ENCODE peak calls at places on chromosomes 11 and 22, in ten cellular contexts. One of them, this sample, is unnamed.
A peak's percentile ranks its signal among the peaks of the same experiment; 100 is the strongest.

GRCh38 chr22:46000081-46001027 is 23.4 kb upstream of the WNT7B start:
- DNase-seq in fibroblast of lung: no peak
- DNase-seq in heart right ventricle: no peak
- DNase-seq in kidney epithelial cell: no peak
- DNase-seq in pancreas: no peak
- DNase-seq in ovary: no peak
- DNase-seq in fibroblast of mammary gland: no peak
- DNase-seq in cardiac muscle cell: no peak
- DNase-seq in neural progenitor cell: no peak
- DNase-seq in psoas muscle: no peak
- DNase-seq in this sample: no peak

GRCh38 chr11:17598700-17599459 is 51.8 kb downstream of the OTOG start:
- DNase-seq in fibroblast of lung: peak; percentile 44
- DNase-seq in heart right ventricle: peak; percentile 74
- DNase-seq in kidney epithelial cell: peak; percentile 9
- DNase-seq in pancreas: peak; percentile 85
- DNase-seq in ovary: peak; percentile 67
- DNase-seq in fibroblast of mammary gland: peak; percentile 58
- DNase-seq in cardiac muscle cell: peak; percentile 86
- DNase-seq in neural progenitor cell: peak; percentile 90
- DNase-seq in psoas muscle: peak; percentile 74
- DNase-seq in this sample: peak; percentile 5

GRCh38 chr11:2790581-2790925 is 90.8 kb upstream of the KCNQ1OT1 start:
- DNase-seq in fibroblast of lung: no peak
- DNase-seq in heart right ventricle: no peak
- DNase-seq in kidney epithelial cell: no peak
- DNase-seq in pancreas: peak; percentile 52
- DNase-seq in ovary: peak; percentile 16
- DNase-seq in fibroblast of mammary gland: no peak
- DNase-seq in cardiac muscle cell: no peak
- DNase-seq in neural progenitor cell: no peak
- DNase-seq in psoas muscle: peak; percentile 7
- DNase-seq in this sample: no peak

GRCh38 chr11:3091846-3092602 is 34.8 kb upstream of the CARS1 start:
- DNase-seq in fibroblast of lung: peak; percentile 43
- DNase-seq in heart right ventricle: peak; percentile 74
- DNase-seq in kidney epithelial cell: no peak
- DNase-seq in pancreas: peak; percentile 87
- DNase-seq in ovary: peak; percentile 72
- DNase-seq in fibroblast of mammary gland: peak; percentile 56
- DNase-seq in cardiac muscle cell: peak; percentile 69
- DNase-seq in neural progenitor cell: peak; percentile 85
- DNase-seq in psoas muscle: peak; percentile 66
- DNase-seq in this sample: no peak

GRCh38 chr11:17257200-17257599 is 19.3 kb upstream of the NUCB2 start:
- DNase-seq in fibroblast of lung: peak; percentile 67
- DNase-seq in heart right ventricle: no peak
- DNase-seq in kidney epithelial cell: no peak
- DNase-seq in pancreas: no peak
- DNase-seq in ovary: no peak
- DNase-seq in fibroblast of mammary gland: peak; percentile 82
- DNase-seq in cardiac muscle cell: no peak
- DNase-seq in neural progenitor cell: no peak
- DNase-seq in psoas muscle: no peak
- DNase-seq in this sample: no peak

GRCh38 chr22:17808688-17809403 is 34.6 kb upstream of the BID start:
- DNase-seq in fibroblast of lung: no peak
- DNase-seq in heart right ventricle: no peak
- DNase-seq in kidney epithelial cell: no peak
- DNase-seq in pancreas: peak; percentile 59
- DNase-seq in ovary: no peak
- DNase-seq in fibroblast of mammary gland: no peak
- DNase-seq in cardiac muscle cell: no peak
- DNase-seq in neural progenitor cell: no peak
- DNase-seq in psoas muscle: no peak
- DNase-seq in this sample: no peak

GRCh38 chr11:33942954-33943353 is 51.1 kb upstream of the LMO2 start:
- DNase-seq in fibroblast of lung: peak; percentile 94
- DNase-seq in heart right ventricle: no peak
- DNase-seq in kidney epithelial cell: no peak
- DNase-seq in pancreas: no peak
- DNase-seq in ovary: no peak
- DNase-seq in fibroblast of mammary gland: peak; percentile 93
- DNase-seq in cardiac muscle cell: no peak
- DNase-seq in neural progenitor cell: no peak
- DNase-seq in psoas muscle: peak; percentile 60
- DNase-seq in this sample: peak; percentile 33

GRCh38 chr11:2587976-2588748 is 111.6 kb downstream of the KCNQ1OT1 start:
- DNase-seq in fibroblast of lung: no peak
- DNase-seq in heart right ventricle: peak; percentile 7
- DNase-seq in kidney epithelial cell: no peak
- DNase-seq in pancreas: peak; percentile 62
- DNase-seq in ovary: no peak
- DNase-seq in fibroblast of mammary gland: no peak
- DNase-seq in cardiac muscle cell: no peak
- DNase-seq in neural progenitor cell: no peak
- DNase-seq in psoas muscle: peak; percentile 5
- DNase-seq in this sample: no peak

GRCh38 chr11:1341928-1342524 is 32.6 kb upstream of the TOLLIP start:
- DNase-seq in fibroblast of lung: peak; percentile 26
- DNase-seq in heart right ventricle: no peak
- DNase-seq in kidney epithelial cell: no peak
- DNase-seq in pancreas: no peak
- DNase-seq in ovary: peak; percentile 10
- DNase-seq in fibroblast of mammary gland: peak; percentile 27
- DNase-seq in cardiac muscle cell: no peak
- DNase-seq in neural progenitor cell: no peak
- DNase-seq in psoas muscle: no peak
- DNase-seq in this sample: peak; percentile 8

GRCh38 chr11:82756765-82757650 is 23.3 kb upstream of the FAM181B start:
- DNase-seq in fibroblast of lung: no peak
- DNase-seq in heart right ventricle: no peak
- DNase-seq in kidney epithelial cell: no peak
- DNase-seq in pancreas: no peak
- DNase-seq in ovary: no peak
- DNase-seq in fibroblast of mammary gland: no peak
- DNase-seq in cardiac muscle cell: no peak
- DNase-seq in neural progenitor cell: no peak
- DNase-seq in psoas muscle: no peak
- DNase-seq in this sample: no peak

DNA sequence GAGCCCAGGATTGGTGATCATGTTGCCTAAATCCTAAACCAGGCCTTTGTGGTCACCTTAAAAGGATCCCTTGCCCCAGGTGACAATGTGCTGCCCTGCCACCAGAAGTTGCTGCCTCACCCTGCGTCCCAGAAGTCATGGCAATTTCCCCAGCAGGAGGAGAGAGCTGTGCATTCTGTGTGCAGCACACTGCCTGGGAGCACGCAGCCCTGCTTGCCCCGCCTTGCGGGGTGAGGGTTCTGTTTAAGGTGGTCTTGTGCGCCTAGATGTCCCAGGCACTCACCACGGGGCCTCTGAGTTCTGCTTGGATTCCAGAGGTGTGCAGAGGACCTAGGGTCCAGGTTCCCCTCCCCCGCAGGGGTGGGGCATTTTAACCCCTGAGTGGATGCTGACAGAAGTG is 95.0 kb downstream of the GRAMD1B start:
- DNase-seq in fibroblast of lung: no peak
- DNase-seq in heart right ventricle: no peak
- DNase-seq in kidney epithelial cell: no peak
- DNase-seq in pancreas: no peak
- DNase-seq in ovary: no peak
- DNase-seq in fibroblast of mammary gland: no peak
- DNase-seq in cardiac muscle cell: peak; percentile 9
- DNase-seq in neural progenitor cell: no peak
- DNase-seq in psoas muscle: no peak
- DNase-seq in this sample: no peak
- H3K4me3 ChIP-seq in fibroblast of lung: no peak overlapping the region
- H3K4me3 ChIP-seq in heart right ventricle: peak overlapping the region; percentile 21
- H3K4me3 ChIP-seq in kidney epithelial cell: no peak overlapping the region
- H3K4me3 ChIP-seq in pancreas: no peak overlapping the region
- H3K4me3 ChIP-seq in ovary: no peak overlapping the region
- H3K4me3 ChIP-seq in fibroblast of mammary gland: no peak overlapping the region
- H3K4me3 ChIP-seq in cardiac muscle cell: no peak overlapping the region
- H3K4me3 ChIP-seq in neural progenitor cell: no peak overlapping the region
- H3K4me3 ChIP-seq in psoas muscle: no peak overlapping the region
- H3K4me3 ChIP-seq in this sample: peak overlapping the region; percentile 46

GRCh38 chr11:72820439-72821139 is 6.4 kb downstream of the ATG16L2 start:
- DNase-seq in fibroblast of lung: no peak
- DNase-seq in heart right ventricle: no peak
- DNase-seq in kidney epithelial cell: no peak
- DNase-seq in pancreas: peak; percentile 72
- DNase-seq in ovary: no peak
- DNase-seq in fibroblast of mammary gland: no peak
- DNase-seq in cardiac muscle cell: no peak
- DNase-seq in neural progenitor cell: no peak
- DNase-seq in psoas muscle: no peak
- DNase-seq in this sample: no peak

GRCh38 chr11:72824020-72824419 is 9.8 kb downstream of the ATG16L2 start:
- DNase-seq in fibroblast of lung: no peak
- DNase-seq in heart right ventricle: no peak
- DNase-seq in kidney epithelial cell: no peak
- DNase-seq in pancreas: peak; percentile 66
- DNase-seq in ovary: no peak
- DNase-seq in fibroblast of mammary gland: no peak
- DNase-seq in cardiac muscle cell: no peak
- DNase-seq in neural progenitor cell: no peak
- DNase-seq in psoas muscle: no peak
- DNase-seq in this sample: no peak

GRCh38 chr11:72823105-72823804 is 9.0 kb downstream of the ATG16L2 start:
- DNase-seq in fibroblast of lung: no peak
- DNase-seq in heart right ventricle: no peak
- DNase-seq in kidney epithelial cell: no peak
- DNase-seq in pancreas: peak; percentile 40
- DNase-seq in ovary: peak; percentile 37
- DNase-seq in fibroblast of mammary gland: no peak
- DNase-seq in cardiac muscle cell: no peak
- DNase-seq in neural progenitor cell: no peak
- DNase-seq in psoas muscle: no peak
- DNase-seq in this sample: no peak

GRCh38 chr11:72821221-72821919 is 7.2 kb downstream of the ATG16L2 start:
- DNase-seq in fibroblast of lung: no peak
- DNase-seq in heart right ventricle: no peak
- DNase-seq in kidney epithelial cell: no peak
- DNase-seq in pancreas: peak; percentile 76
- DNase-seq in ovary: peak; percentile 49
- DNase-seq in fibroblast of mammary gland: no peak
- DNase-seq in cardiac muscle cell: no peak
- DNase-seq in neural progenitor cell: no peak
- DNase-seq in psoas muscle: no peak
- DNase-seq in this sample: no peak

DNA sequence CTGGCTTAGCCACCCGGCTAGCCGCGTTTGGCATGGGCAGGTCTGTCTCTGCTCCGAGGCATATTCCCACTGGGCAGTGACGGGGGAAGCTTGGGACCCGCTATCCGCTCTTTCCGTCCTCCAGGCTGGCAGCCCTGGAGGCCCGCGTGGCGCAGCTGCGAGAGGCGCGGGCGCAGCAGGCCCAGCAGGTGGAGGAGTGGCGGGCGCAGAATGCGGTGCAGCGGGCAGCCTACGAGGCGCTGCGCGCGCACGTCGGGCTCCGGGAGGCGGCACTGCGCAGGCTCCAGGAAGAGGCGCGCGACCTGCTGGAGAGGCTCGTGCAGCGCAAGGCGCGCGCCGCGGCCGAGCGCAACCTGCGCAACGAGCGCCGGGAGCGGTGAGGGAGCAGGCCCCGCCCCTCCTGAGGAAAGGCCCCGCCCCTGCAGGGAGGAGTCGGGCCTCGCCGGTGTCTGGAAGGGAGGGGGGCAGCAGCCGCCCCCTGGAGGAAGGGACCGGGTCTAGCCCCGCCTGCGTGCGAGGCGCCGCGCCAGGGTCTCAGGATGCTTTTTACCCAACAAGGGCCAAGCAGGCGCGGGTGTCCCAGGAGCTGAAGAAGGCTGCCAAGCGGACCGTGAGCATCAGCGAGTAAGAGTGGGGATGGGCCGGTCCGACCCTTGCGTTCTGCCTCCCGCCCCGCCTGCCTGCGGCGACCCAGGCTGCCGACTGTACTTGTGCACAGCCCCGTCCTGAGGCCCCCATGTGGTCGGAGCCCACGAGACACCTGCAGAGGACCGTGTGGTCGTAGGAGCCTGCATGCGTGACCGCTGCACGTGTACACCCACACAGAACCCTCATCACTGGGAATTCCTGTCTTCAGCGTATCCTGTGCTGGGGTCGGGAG is 7.9 kb downstream of the ATG16L2 start:
- DNase-seq in fibroblast of lung: peak; percentile 85
- DNase-seq in heart right ventricle: peak; percentile 93
- DNase-seq in kidney epithelial cell: no peak
- DNase-seq in pancreas: peak; percentile 96
- DNase-seq in ovary: peak; percentile 97
- DNase-seq in fibroblast of mammary gland: peak; percentile 77
- DNase-seq in cardiac muscle cell: peak; percentile 95
- DNase-seq in neural progenitor cell: peak; percentile 98
- DNase-seq in psoas muscle: peak; percentile 89
- DNase-seq in this sample: no peak
- TF ChIP-seq CTCF in fibroblast of lung: no peak
- TF ChIP-seq CTCF in heart right ventricle: peak; percentile 14
- TF ChIP-seq CTCF in kidney epithelial cell: peak; percentile 16
- TF ChIP-seq CTCF in pancreas: no peak
- TF ChIP-seq CTCF in ovary: peak; percentile 75
- TF ChIP-seq CTCF in fibroblast of mammary gland: no peak
- TF ChIP-seq CTCF in cardiac muscle cell: peak; percentile 3
- TF ChIP-seq CTCF in neural progenitor cell: peak; percentile 5
- TF ChIP-seq CTCF in psoas muscle: no peak
- TF ChIP-seq CTCF in this sample: no peak

GRCh38 chr11:47991266-47991830 is 11.0 kb downstream of the PTPRJ start:
- DNase-seq in fibroblast of lung: peak; percentile 67
- DNase-seq in heart right ventricle: no peak
- DNase-seq in kidney epithelial cell: peak; percentile 78
- DNase-seq in pancreas: peak; percentile 71
- DNase-seq in ovary: no peak
- DNase-seq in fibroblast of mammary gland: no peak
- DNase-seq in cardiac muscle cell: peak; percentile 85
- DNase-seq in neural progenitor cell: peak; percentile 26
- DNase-seq in psoas muscle: peak; percentile 28
- DNase-seq in this sample: no peak
- H3K4me3 ChIP-seq in fibroblast of lung: no peak overlapping the region
- H3K4me3 ChIP-seq in heart right ventricle: peak overlapping the region; percentile 11
- H3K4me3 ChIP-seq in kidney epithelial cell: no peak overlapping the region
- H3K4me3 ChIP-seq in pancreas: no peak overlapping the region
- H3K4me3 ChIP-seq in ovary: no peak overlapping the region
- H3K4me3 ChIP-seq in fibroblast of mammary gland: no peak overlapping the region
- H3K4me3 ChIP-seq in cardiac muscle cell: no peak overlapping the region
- H3K4me3 ChIP-seq in neural progenitor cell: no peak overlapping the region
- H3K4me3 ChIP-seq in psoas muscle: peak overlapping the region; percentile 42
- H3K4me3 ChIP-seq in this sample: no peak overlapping the region

GRCh38 chr11:111231836-111232235 is 13.7 kb upstream of the POU2AF2 start:
- DNase-seq in fibroblast of lung: no peak
- DNase-seq in heart right ventricle: no peak
- DNase-seq in kidney epithelial cell: no peak
- DNase-seq in pancreas: no peak
- DNase-seq in ovary: no peak
- DNase-seq in fibroblast of mammary gland: peak; percentile 6
- DNase-seq in cardiac muscle cell: peak; percentile 13
- DNase-seq in neural progenitor cell: no peak
- DNase-seq in psoas muscle: no peak
- DNase-seq in this sample: no peak

DNA sequence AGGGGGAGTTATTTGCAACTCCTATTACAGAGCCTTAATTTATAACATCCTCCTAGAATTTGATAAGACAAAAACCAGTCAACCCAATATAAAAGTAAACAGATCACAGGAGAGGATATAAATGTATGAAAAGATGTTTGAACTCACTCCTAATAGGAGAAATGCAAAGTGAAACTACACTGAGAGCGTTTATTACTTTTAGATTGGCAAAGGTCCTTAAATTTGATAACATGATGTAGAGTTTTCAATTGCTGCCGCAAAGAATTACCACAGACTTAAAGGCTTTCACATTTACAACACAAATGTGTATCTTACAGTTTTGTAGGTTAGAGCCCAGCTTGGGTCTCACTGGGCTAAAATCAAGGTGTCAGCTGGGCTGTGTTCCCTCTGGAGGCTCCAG is 9.2 kb upstream of the POU2AF2 start:
- DNase-seq in fibroblast of lung: no peak
- DNase-seq in heart right ventricle: no peak
- DNase-seq in kidney epithelial cell: no peak
- DNase-seq in pancreas: no peak
- DNase-seq in ovary: no peak
- DNase-seq in fibroblast of mammary gland: no peak
- DNase-seq in cardiac muscle cell: no peak
- DNase-seq in neural progenitor cell: no peak
- DNase-seq in psoas muscle: no peak
- DNase-seq in this sample: no peak
- TF ChIP-seq CTCF in fibroblast of lung: no peak
- TF ChIP-seq CTCF in heart right ventricle: no peak
- TF ChIP-seq CTCF in kidney epithelial cell: no peak
- TF ChIP-seq CTCF in pancreas: no peak
- TF ChIP-seq CTCF in ovary: no peak
- TF ChIP-seq CTCF in fibroblast of mammary gland: no peak
- TF ChIP-seq CTCF in cardiac muscle cell: no peak
- TF ChIP-seq CTCF in neural progenitor cell: no peak
- TF ChIP-seq CTCF in psoas muscle: no peak
- TF ChIP-seq CTCF in this sample: no peak